ENCODE peak calls at places on chromosomes 13 and 19, in four cellular contexts. T, J, A and X are unnamed samples.

GRCh38 chr13:38900188-38900587 is 90.4 kb downstream of the STOML3 start:
- DNase-seq in T (no peak), J (no peak), A (no peak), X (no peak)

GRCh38 chr13:106612688-106613087 is 44.8 kb upstream of the ARGLU1 start:
- DNase-seq in T (peak; percentile 93), J (peak; percentile 59), A (peak; percentile 50), X (peak; percentile 91)

GRCh38 chr13:50685491-50685890 is 158.0 kb downstream of the DLEU7 start:
- DNase-seq in T (peak; percentile 94), J (no peak), A (peak; percentile 41), X (no peak)

GRCh38 chr19:4007836-4008539 is 452 bp downstream of the PIAS4 start:
- DNase-seq in T (peak; percentile 71), J (no peak), A (peak; percentile 48), X (peak; percentile 34)

GRCh38 chr19:5103061-5103701 is 134.3 kb downstream of the KDM4B start:
- DNase-seq in T (peak; percentile 47), J (peak; percentile 12), A (no peak), X (no peak)

GRCh38 chr13:48901786-48902185 is 73.9 kb upstream of the FNDC3A start:
- DNase-seq in T (no peak), J (no peak), A (no peak), X (no peak)

GRCh38 chr13:43767351-43767901 is 19.3 kb downstream of the ENOX1 start:
- DNase-seq in T (peak; percentile 38), J (no peak), A (no peak), X (peak; percentile 25)

GRCh38 chr13:88188986-88189385 is 517.8 kb downstream of the SLITRK5 start:
- DNase-seq in T (no peak), J (no peak), A (no peak), X (no peak)

GRCh38 chr13:112732679-112733078 is 42.8 kb downstream of the ATP11A start:
- DNase-seq in T (no peak), J (no peak), A (no peak), X (no peak)

GRCh38 chr13:38223093-38223492 is 126.6 kb upstream of the UFM1 start:
- DNase-seq in T (no peak), J (peak; percentile 1), A (no peak), X (no peak)

GRCh38 chr13:79451500-79451962 is 29.4 kb upstream of the NDFIP2 start:
- DNase-seq in T (no peak), J (peak; percentile 92), A (peak; percentile 26), X (no peak)

GRCh38 chr13:94345374-94346195 is 133.9 kb downstream of the DCT start:
- DNase-seq in T (no peak), J (peak; percentile 44), A (no peak), X (no peak)

GRCh38 chr13:66703597-66703996 is 526.5 kb downstream of the PCDH9 start:
- DNase-seq in T (no peak), J (no peak), A (no peak), X (no peak)

GRCh38 chr13:42930136-42930535 is 61.9 kb downstream of the EPSTI1 start:
- DNase-seq in T (no peak), J (no peak), A (no peak), X (no peak)

GRCh38 chr13:60009300-60010248 is 154.2 kb downstream of the DIAPH3 start:
- DNase-seq in T (no peak), J (no peak), A (peak; percentile 94), X (no peak)

GRCh38 chr13:96822900-96823299 is 171.4 kb downstream of the OXGR1 start:
- DNase-seq in T (peak; percentile 44), J (no peak), A (peak; percentile 25), X (no peak)

GRCh38 chr13:28099396-28100148 is 804 bp downstream of the FLT3 start:
- DNase-seq in T (no peak), J (no peak), A (no peak), X (no peak)

GRCh38 chr19:45091031-45091918 is 1.7 kb upstream of the PPP1R37 start:
- DNase-seq in T (peak; percentile 99), J (peak; percentile 99), A (peak; percentile 99), X (peak; percentile 99)

GRCh38 chr13:21106089-21106488 is 44.7 kb upstream of the LATS2 start:
- DNase-seq in T (no peak), J (peak; percentile 74), A (no peak), X (no peak)

GRCh38 chr13:100673831-100674362 is 698 bp downstream of the TMTC4 start:
- DNase-seq in T (peak; percentile 49), J (peak; percentile 83), A (peak; percentile 39), X (peak; percentile 61)

GRCh38 chr13:37192986-37193385 is 87.5 kb upstream of the CSNK1A1L start:
- DNase-seq in T (no peak), J (peak; percentile 9), A (no peak), X (no peak)

GRCh38 chr13:37201081-37201480 is 95.6 kb upstream of the CSNK1A1L start:
- DNase-seq in T (no peak), J (no peak), A (no peak), X (no peak)

GRCh38 chr13:37194428-37194861 is 89.0 kb upstream of the CSNK1A1L start:
- DNase-seq in T (no peak), J (peak; percentile 82), A (no peak), X (no peak)

GRCh38 chr13:37202264-37202663 is 96.8 kb upstream of the CSNK1A1L start:
- DNase-seq in T (no peak), J (peak; percentile 37), A (no peak), X (no peak)

DNA sequence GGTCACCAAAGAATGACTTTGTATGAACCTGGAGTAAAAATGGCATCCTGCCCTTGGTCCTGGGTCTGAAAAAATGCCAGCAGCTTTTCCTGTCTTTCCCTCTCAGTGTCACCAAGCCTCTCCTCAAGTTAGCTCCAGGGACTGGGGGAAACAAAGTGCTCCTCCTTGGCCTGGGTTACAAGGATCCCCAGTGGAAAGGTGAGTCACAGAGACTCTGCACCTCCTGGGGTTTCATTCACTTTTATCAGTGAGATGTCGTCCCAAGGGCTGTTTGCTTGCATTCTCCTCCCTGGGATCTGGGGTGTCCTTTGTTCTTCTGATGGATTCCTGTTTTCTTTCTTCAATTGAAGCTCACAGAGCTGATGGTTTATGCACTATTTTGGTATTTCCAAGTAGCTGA is 93.2 kb upstream of the CSNK1A1L start:
- DNase-seq in T (no peak), J (no peak), A (no peak), X (no peak)
- H3K27ac ChIP-seq in T (no peak overlapping the region), J (no peak overlapping the region), A (no peak overlapping the region), X (no peak overlapping the region)

GRCh38 chr19:37217855-37218591 is at the start of gene ZNF383:
- DNase-seq in T (peak; percentile 95), J (peak; percentile 84), A (peak; percentile 86), X (peak; percentile 76)

GRCh38 chr19:37217533-37217854 is 520 bp upstream of the ZNF383 start:
- DNase-seq in T (no peak), J (no peak), A (no peak), X (no peak)

GRCh38 chr19:37220383-37220782 is 2.4 kb downstream of the ZNF383 start:
- DNase-seq in T (no peak), J (no peak), A (no peak), X (no peak)

GRCh38 chr19:37221136-37221535 is 3.1 kb downstream of the ZNF383 start:
- DNase-seq in T (no peak), J (no peak), A (no peak), X (no peak)

DNA sequence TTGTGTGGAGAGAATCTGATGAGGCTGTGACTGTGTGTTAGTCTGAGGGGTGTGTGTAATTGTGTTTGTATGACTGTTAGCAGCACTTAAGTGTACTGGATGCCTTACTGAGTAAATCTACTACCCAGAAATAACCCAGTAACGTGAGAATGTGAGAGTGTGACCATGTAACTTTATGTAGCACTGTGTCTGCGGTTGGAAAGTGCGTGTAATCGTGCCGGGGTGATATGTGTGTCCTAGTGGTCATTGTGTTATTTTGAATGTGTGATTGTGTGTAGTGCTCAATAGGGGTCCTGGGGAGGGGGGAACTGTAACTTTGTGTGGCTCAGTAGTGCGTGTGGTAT is 550 bp downstream of the ZNF383 start:
- DNase-seq in T (no peak), J (peak; percentile 39), A (no peak), X (no peak)
- TF ChIP-seq POLR2A in T (no peak), J (no peak), A (no peak), X (no peak)

GRCh38 chr19:15860522-15860921 is 37.4 kb downstream of the CYP4F2 start:
- DNase-seq in T (no peak), J (no peak), A (no peak), X (no peak)
- H3K9me3 ChIP-seq in T (no peaks in the 10 kb centered on the region), J (peaks cover 6% of the 10 kb centered on the region), A (no peaks in the 10 kb centered on the region), X (no peaks in the 10 kb centered on the region)

GRCh38 chr19:9128171-9128570 is 1.4 kb upstream of the OR7G3 start:
- DNase-seq in T (no peak), J (peak; percentile 4), A (no peak), X (no peak)
- H3K27ac ChIP-seq in T (no peak overlapping the region), J (no peak overlapping the region), A (no peak overlapping the region), X (no peak overlapping the region)

DNA sequence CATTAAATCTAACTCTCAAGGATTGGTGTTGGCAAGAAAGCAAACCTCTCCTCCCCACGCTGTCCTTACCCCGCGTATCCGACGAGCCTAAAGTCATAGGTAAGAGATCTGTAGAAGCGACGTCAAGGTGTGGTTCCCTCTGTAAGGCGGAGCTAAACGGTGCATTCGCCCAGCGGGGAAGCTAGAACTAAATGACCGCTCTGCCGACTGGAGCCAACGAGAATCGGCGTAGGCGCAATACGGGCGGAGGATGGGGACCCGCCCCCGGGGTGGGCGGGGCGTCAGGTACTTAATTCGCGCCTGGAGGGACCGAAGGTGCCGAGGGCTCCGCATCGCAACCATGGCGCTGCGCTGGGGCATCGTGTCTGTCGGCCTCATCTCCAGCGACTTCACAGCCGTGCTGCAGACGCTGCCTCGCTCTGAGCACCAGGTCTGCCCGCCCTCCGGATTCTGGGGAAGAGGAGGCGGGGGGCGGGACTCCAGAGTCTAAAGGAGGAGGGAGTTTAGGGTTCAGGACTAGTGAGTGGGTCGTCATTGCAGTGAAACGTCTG is at the start of gene DHDH:
- DNase-seq in T (peak; percentile 86), J (peak; percentile 42), A (peak; percentile 91), X (peak; percentile 82)
- TF ChIP-seq POLR2A in T (no peak), J (no peak), A (no peak), X (no peak)

GRCh38 chr19:54729416-54730188 is 5.4 kb downstream of the KIR3DL3 start:
- DNase-seq in T (no peak), J (no peak), A (no peak), X (no peak)
- H3K9me3 ChIP-seq in T (no peaks in the 10 kb centered on the region), J (peaks cover 34% of the 10 kb centered on the region), A (no peaks in the 10 kb centered on the region), X (no peaks in the 10 kb centered on the region)

GRCh38 chr19:15246198-15246481 is 13.9 kb upstream of the EPHX3 start:
- DNase-seq in T (no peak), J (no peak), A (no peak), X (no peak)

GRCh38 chr19:15248106-15248505 is 15.9 kb upstream of the EPHX3 start:
- DNase-seq in T (no peak), J (peak; percentile 36), A (no peak), X (no peak)

GRCh38 chr19:15248648-15249559 is 16.7 kb upstream of the EPHX3 start:
- DNase-seq in T (peak; percentile 81), J (peak; percentile 91), A (peak; percentile 74), X (peak; percentile 84)

GRCh38 chr19:15245370-15246197 is 13.3 kb upstream of the EPHX3 start:
- DNase-seq in T (no peak), J (no peak), A (no peak), X (no peak)

GRCh38 chr19:15247107-15248014 is 15.1 kb upstream of the EPHX3 start:
- DNase-seq in T (no peak), J (no peak), A (no peak), X (no peak)
- H3K27ac ChIP-seq in T (peak overlapping the region; percentile 80), J (peak overlapping the region; percentile 78), A (peak overlapping the region; percentile 90), X (peak overlapping the region; percentile 62)